ENCODE peak calls at places on chromosomes 7 and 10, in eight cellular contexts. V is tibial nerve, I is HepG2, Q is GM12878, T is transverse colon, C is ovary, K is H1, H is A549. O is an unnamed sample.

GRCh38 chr10:114577133-114577532 is 80.9 kb downstream of the ABLIM1 start:
- DNase-seq in V (peak), I (no peak), Q (no peak), T (no peak), C (peak), K (no peak), H (no peak), O (no peak)

GRCh38 chr7:4830176-4830575 is 31.7 kb downstream of the PAPOLB start:
- DNase-seq in V (peak), I (peak), Q (peak), T (peak), C (no peak), K (peak), H (peak), O (peak)

GRCh38 chr10:4981722-4982471 is 18.7 kb downstream of the AKR1C1 start:
- DNase-seq in V (peak), I (peak), Q (no peak), T (peak), C (peak), K (peak), H (no peak), O (peak)

GRCh38 chr10:13971586-13972475 is 358.9 kb downstream of the FRMD4A start:
- DNase-seq in V (no peak), I (no peak), Q (no peak), T (no peak), C (no peak), K (no peak), H (no peak), O (no peak)

GRCh38 chr7:128084896-128085608 is 53.8 kb upstream of the LRRC4 start:
- DNase-seq in V (no peak), I (no peak), Q (no peak), T (no peak), C (no peak), K (no peak), H (no peak), O (no peak)

GRCh38 chr10:52499281-52499680 is 185.2 kb downstream of the DKK1 start:
- DNase-seq in V (no peak), I (no peak), Q (no peak), T (peak), C (no peak), K (no peak), H (no peak), O (no peak)

GRCh38 chr10:26723016-26723415 is 25.5 kb downstream of the PDSS1 start:
- DNase-seq in V (no peak), I (no peak), Q (no peak), T (no peak), C (no peak), K (no peak), H (no peak), O (no peak)

GRCh38 chr7:76166404-76167255 is 35.1 kb upstream of the SRRM3 start:
- DNase-seq in V (peak), I (peak), Q (peak), T (peak), C (peak), K (peak), H (peak), O (peak)

GRCh38 chr7:154394804-154395203 is 342.6 kb downstream of the DPP6 start:
- DNase-seq in V (no peak), I (no peak), Q (no peak), T (no peak), C (no peak), K (no peak), H (no peak), O (no peak)

GRCh38 chr7:4659551-4660286 is 22.4 kb upstream of the FOXK1 start:
- DNase-seq in V (no peak), I (no peak), Q (no peak), T (no peak), C (no peak), K (no peak), H (no peak), O (no peak)

GRCh38 chr10:34933676-34934075 is 118.6 kb upstream of the PARD3 start:
- DNase-seq in V (peak), I (no peak), Q (no peak), T (no peak), C (peak), K (no peak), H (no peak), O (no peak)

GRCh38 chr7:23893172-23893941 is 183.3 kb downstream of the STK31 start:
- DNase-seq in V (no peak), I (no peak), Q (no peak), T (no peak), C (no peak), K (no peak), H (no peak), O (no peak)

GRCh38 chr7:91185771-91186170 is 78.5 kb upstream of the FZD1 start:
- DNase-seq in V (no peak), I (no peak), Q (no peak), T (no peak), C (no peak), K (no peak), H (no peak), O (no peak)

GRCh38 chr7:7421850-7422249 is 113.8 kb downstream of the COL28A1 start:
- DNase-seq in V (no peak), I (no peak), Q (no peak), T (no peak), C (no peak), K (no peak), H (no peak), O (no peak)

GRCh38 chr7:7425321-7425720 is 110.4 kb downstream of the COL28A1 start:
- DNase-seq in V (no peak), I (no peak), Q (no peak), T (no peak), C (no peak), K (no peak), H (no peak), O (no peak)

GRCh38 chr7:7422641-7423040 is 113.0 kb downstream of the COL28A1 start:
- DNase-seq in V (no peak), I (no peak), Q (no peak), T (no peak), C (no peak), K (no peak), H (no peak), O (no peak)

GRCh38 chr7:7426686-7427085 is 109.0 kb downstream of the COL28A1 start:
- DNase-seq in V (no peak), I (no peak), Q (no peak), T (no peak), C (no peak), K (no peak), H (no peak), O (no peak)

DNA sequence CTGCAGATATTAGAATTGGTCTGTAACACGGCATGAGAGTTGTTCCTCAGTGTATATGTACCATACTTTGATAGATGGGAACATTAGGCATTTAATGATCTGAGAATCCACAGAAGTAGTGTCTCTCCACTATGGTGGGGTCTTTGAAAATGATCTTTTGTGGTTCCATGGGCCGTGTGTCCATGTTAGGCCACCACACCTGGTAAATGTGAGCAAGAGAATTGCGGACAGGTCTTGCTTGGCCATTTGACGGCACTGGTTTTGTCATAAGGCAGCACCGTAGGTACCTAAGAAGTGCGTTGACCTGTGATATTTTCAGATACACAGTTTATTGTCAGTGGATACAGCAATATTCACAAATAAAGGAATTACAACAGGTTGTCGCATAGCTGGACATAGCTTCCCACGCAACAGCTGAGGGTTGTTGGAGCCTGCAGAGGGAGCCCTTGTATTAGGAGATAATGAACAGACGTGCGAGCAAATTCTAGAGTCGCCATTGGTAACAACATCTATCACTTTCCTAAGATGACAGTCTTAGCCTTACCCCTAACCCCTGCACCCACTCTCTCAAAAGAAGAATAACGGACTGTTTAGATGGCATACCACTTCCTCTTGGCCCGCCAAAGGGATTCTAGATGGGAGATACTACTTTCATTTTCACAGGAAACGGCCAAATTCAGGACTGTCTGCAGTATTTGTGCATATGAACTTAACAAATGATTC is 111.4 kb downstream of the COL28A1 start:
- DNase-seq in V (peak), I (peak), Q (peak), T (peak), C (peak), K (peak), H (peak), O (peak)
- TF ChIP-seq EP300 in V (no peak), I (no peak), Q (no peak), T (no peak), C (no peak), K (no peak), H (no peak), O (no peak)

DNA sequence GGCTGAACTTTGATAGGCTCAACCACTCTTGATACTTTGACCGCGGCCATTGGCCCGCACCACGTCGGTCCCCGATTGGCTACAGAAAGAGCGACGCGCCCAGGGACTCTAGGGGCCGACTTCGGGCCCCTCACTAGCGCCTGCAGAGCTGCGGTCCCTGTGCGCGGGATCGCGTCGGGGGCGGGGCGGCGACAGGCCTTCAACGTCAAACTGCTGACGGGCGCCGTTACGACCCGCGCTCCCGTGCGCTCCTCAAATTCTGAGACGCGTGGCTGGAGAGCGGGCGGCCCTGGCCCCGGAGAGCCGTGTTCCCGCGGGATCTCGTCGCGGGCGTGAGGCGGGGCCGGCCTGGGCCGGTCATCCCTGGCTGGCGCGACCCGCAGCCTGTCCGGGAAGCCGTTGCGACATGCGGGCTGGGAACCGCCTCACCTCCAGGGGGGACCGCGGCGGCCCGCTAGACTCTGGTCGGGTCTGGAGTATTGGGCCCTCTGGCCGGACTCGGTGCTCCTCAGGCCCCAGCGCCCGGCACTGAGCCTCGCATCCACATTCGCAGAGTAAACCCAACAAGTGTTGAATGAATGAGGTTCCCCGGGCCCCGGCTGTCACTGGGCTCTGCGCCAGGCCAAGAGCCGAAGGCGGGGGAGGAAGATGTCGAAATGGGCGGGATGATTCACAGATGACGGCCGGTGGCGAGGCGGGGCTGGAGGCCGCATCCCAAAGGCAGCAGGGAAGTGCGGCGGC is 644 bp upstream of the SLC25A28 start:
- DNase-seq in V (peak), I (peak), Q (peak), T (peak), C (peak), K (peak), H (peak), O (peak)
- TF ChIP-seq POLR2A in V (peak), I (peak), Q (peak), T (peak), C (peak), K (peak), H (peak), O (no peak)

GRCh38 chr7:144468990-144469732 is 65.7 kb upstream of the NOBOX start:
- DNase-seq in V (no peak), I (no peak), Q (no peak), T (no peak), C (no peak), K (no peak), H (no peak), O (no peak)

GRCh38 chr7:144474363-144474762 is 70.9 kb upstream of the NOBOX start:
- DNase-seq in V (no peak), I (no peak), Q (no peak), T (no peak), C (no peak), K (no peak), H (no peak), O (no peak)

GRCh38 chr7:144474800-144475521 is 71.5 kb upstream of the NOBOX start:
- DNase-seq in V (no peak), I (no peak), Q (no peak), T (no peak), C (no peak), K (no peak), H (no peak), O (no peak)

GRCh38 chr7:144473908-144474307 is 70.4 kb upstream of the NOBOX start:
- DNase-seq in V (no peak), I (no peak), Q (no peak), T (no peak), C (no peak), K (no peak), H (no peak), O (no peak)

DNA sequence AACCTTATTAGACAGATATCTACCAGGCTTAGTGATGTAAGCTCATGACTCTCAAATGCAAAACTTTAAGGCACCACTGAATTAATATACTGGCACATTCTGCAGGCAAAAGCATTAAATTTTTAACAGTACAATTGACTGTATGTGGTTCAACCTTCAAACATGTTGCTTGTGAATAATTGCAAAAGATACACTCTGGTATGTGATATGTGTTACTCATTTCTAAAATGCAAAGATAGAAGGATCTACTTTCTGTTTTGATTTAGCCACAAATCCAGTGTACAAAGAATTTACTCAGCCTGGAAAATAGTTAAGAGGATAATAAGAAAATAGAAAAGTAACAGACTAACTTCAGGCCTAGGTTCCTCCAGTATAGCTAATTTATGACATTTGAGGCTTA is 66.6 kb upstream of the NOBOX start:
- DNase-seq in V (no peak), I (no peak), Q (no peak), T (no peak), C (no peak), K (no peak), H (no peak), O (no peak)
- TF ChIP-seq EP300 in V (no peak), I (no peak), Q (no peak), T (no peak), C (no peak), K (no peak), H (no peak), O (no peak)

GRCh38 chr10:78041170-78042057 is 7.8 kb downstream of the RPS24 start:
- DNase-seq in V (no peak), I (no peak), Q (no peak), T (no peak), C (no peak), K (no peak), H (no peak), O (no peak)
- TF ChIP-seq POLR2A in V (no peak), I (no peak), Q (peak), T (no peak), C (no peak), K (peak), H (no peak), O (no peak)

DNA sequence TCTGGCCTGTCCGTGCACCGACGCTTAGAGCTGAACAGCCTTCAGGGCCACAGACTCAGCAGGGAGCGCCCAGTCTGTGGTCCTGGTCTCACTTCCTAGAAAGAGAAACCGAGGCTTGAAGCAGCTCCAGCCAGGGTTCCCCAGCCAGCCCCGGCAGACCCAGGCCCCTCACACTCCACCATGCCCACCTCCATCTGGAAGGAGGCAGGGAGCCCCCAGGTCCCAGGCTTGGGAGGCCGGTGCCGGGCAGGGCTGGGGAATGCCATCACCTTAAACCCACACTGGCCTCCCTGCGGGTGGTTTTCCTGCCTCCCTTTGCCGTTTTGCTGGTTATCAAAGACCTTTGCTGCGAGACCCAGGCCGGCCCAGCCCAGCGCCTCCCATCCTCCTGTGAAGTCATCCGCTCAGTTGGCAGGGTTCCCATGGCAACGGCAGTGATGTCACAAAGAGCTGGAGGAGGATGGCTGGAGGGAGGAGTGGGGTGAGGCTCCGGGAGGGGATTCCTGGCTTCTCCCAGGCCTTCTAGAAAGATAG is 24.0 kb downstream of the ELFN1 start:
- DNase-seq in V (no peak), I (no peak), Q (no peak), T (no peak), C (peak), K (peak), H (no peak), O (no peak)
- TF ChIP-seq EP300 in V (no peak), I (no peak), Q (no peak), T (no peak), C (no peak), K (no peak), H (no peak), O (no peak)

GRCh38 chr7:112206238-112207105 is at the start of the genes DOCK4 and ZNF277:
- DNase-seq in V (peak), I (peak), Q (peak), T (peak), C (peak), K (peak), H (peak), O (peak)
- TF ChIP-seq POLR2A in V (peak), I (peak), Q (peak), T (peak), C (peak), K (peak), H (peak), O (no peak)

GRCh38 chr7:139651308-139651707 is 126.5 kb downstream of the HIPK2 start:
- DNase-seq in V (no peak), I (no peak), Q (no peak), T (no peak), C (no peak), K (no peak), H (no peak), O (no peak)
- TF ChIP-seq EP300 in V (no peak), I (no peak), Q (no peak), T (no peak), C (no peak), K (no peak), H (no peak), O (no peak)

DNA sequence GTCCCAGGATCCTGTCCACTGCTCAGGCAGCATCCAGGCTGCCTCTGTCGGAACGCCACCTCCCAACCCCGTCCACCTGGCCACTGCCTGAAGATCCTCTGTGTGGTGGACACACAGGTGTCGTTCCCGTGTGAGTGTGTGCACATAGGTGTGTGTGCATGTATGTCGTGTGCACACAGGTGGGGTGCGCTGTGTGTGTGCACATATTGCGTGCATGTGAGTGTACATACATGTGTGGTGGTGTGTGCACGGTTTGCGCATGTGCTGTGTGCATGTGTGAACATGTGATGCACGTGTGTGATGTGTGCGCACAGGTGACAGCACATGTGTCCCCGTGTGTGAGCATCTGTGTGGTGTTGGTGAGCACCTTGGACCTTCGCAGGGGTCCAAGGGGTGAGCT is 7.1 kb downstream of the TMEM184A start:
- DNase-seq in V (no peak), I (no peak), Q (no peak), T (no peak), C (no peak), K (no peak), H (no peak), O (no peak)
- TF ChIP-seq POLR2A in V (no peak), I (no peak), Q (peak), T (no peak), C (no peak), K (no peak), H (no peak), O (no peak)

GRCh38 chr7:51034531-51035264 is 252.0 kb upstream of the GRB10 start:
- DNase-seq in V (no peak), I (no peak), Q (no peak), T (no peak), C (no peak), K (no peak), H (no peak), O (no peak)
- TF ChIP-seq EP300 in V (no peak), I (no peak), Q (no peak), T (no peak), C (no peak), K (no peak), H (no peak), O (no peak)

DNA sequence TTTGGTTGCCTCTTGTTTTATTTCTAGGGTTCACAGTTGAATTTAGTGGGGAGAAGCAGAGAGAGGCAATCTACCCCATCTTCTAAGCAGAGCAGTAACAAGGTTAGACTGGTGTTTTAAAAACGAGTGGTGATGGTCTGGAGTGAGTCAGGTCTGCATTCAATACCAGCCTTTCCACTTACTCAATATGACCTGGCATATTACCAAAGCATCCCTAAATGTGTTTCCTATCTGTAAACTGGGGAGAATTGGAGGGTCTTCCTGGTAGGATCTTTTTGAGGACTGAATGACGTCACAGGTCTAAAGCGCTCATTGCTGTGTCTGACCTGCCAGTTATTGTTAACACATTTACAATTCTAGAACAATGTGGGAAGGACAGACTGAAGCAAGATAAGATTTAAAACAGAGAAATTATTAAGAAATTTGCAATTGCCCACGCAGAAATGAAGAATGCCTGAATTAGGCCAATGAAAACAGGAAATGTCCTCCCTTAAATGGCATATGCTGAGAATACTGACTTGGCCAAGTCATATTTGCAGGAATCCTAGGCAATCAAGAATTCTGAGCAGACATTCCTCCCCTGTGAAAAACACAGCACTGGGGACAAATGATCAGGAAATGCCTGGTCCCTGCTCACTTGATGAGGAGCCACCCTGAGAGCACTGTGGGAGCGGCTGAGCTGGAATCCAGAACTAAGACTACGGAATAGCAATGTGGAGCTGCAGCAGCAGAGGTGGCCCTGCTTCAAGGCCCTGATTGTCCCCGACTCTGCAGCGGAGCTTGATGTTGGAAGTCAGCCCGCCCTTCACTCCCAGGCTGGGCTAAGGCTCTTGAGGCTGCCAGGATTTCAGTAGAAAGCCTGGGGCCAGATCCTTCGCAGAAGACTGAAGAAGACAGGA is 184.5 kb upstream of the CXCL12 start:
- DNase-seq in V (no peak), I (no peak), Q (no peak), T (no peak), C (no peak), K (no peak), H (no peak), O (no peak)
- TF ChIP-seq POLR2A in V (no peak), I (no peak), Q (no peak), T (no peak), C (no peak), K (no peak), H (no peak), O (no peak)

O was measured in stomach.